ENCODE peak calls at places on chromosomes 5 and 9, in seven cellular contexts. Y is HCT116, E is IMR-90, W is vagina, N is uterus, V is transverse colon, O is endothelial cell of umbilical vein. I is an unnamed sample. For H3K4me1, the result is how much of the 10 kb centered on the place peaks cover.

GRCh38 chr9:133048595-133048994 is 13.2 kb upstream of the CEL start:
- DNase-seq in Y (peak), E (peak), W (no peak), N (no peak), V (peak), O (peak), I (peak)

GRCh38 chr5:124828731-124829130 is 82.3 kb upstream of the ZNF608 start:
- DNase-seq in Y (no peak), E (no peak), W (no peak), N (no peak), V (no peak), O (no peak), I (no peak)

GRCh38 chr5:151661968-151662732 is 24.6 kb downstream of the SPARC start:
- DNase-seq in Y (no peak), E (no peak), W (no peak), N (no peak), V (no peak), O (peak), I (no peak)

GRCh38 chr5:14513266-14513665 is 68.3 kb upstream of the OTULINL start:
- DNase-seq in Y (no peak), E (peak), W (no peak), N (no peak), V (peak), O (no peak), I (no peak)

GRCh38 chr5:155092318-155092717 is 78.8 kb downstream of the KIF4B start:
- DNase-seq in Y (no peak), E (no peak), W (no peak), N (no peak), V (no peak), O (peak), I (no peak)

GRCh38 chr9:101508203-101508602 is 25.4 kb upstream of the RNF20 start:
- DNase-seq in Y (no peak), E (peak), W (no peak), N (no peak), V (no peak), O (no peak), I (no peak)

GRCh38 chr5:39783756-39784421 is 359.1 kb upstream of the DAB2 start:
- DNase-seq in Y (no peak), E (peak), W (no peak), N (no peak), V (no peak), O (no peak), I (no peak)

GRCh38 chr9:69609156-69609555 is 63.0 kb downstream of the APBA1 start:
- DNase-seq in Y (no peak), E (no peak), W (no peak), N (no peak), V (no peak), O (no peak), I (no peak)

GRCh38 chr5:14830210-14831005 is 41.2 kb downstream of the ANKH start:
- DNase-seq in Y (no peak), E (no peak), W (no peak), N (no peak), V (no peak), O (peak), I (no peak)

GRCh38 chr5:75507841-75508240 is 3.6 kb downstream of the CERT1 start:
- DNase-seq in Y (no peak), E (no peak), W (no peak), N (no peak), V (no peak), O (no peak), I (no peak)

GRCh38 chr5:166992874-166993722 is 1298.3 kb upstream of the WWC1 start:
- DNase-seq in Y (no peak), E (no peak), W (no peak), N (no peak), V (no peak), O (no peak), I (no peak)

GRCh38 chr5:57488308-57488955 is 5.8 kb upstream of the ACTBL2 start:
- DNase-seq in Y (no peak), E (peak), W (no peak), N (no peak), V (no peak), O (peak), I (no peak)

GRCh38 chr5:112525217-112525616 is 106.1 kb upstream of the EPB41L4A start:
- DNase-seq in Y (no peak), E (no peak), W (no peak), N (no peak), V (no peak), O (no peak), I (no peak)

GRCh38 chr9:136546697-136547481 is 1.0 kb upstream of the NOTCH1 start:
- DNase-seq in Y (no peak), E (peak), W (no peak), N (peak), V (peak), O (peak), I (peak)

GRCh38 chr9:131618071-131618479 is 72.8 kb downstream of the PRRT1B start:
- DNase-seq in Y (no peak), E (no peak), W (no peak), N (no peak), V (no peak), O (peak), I (no peak)

GRCh38 chr5:93532370-93532769 is 48.6 kb downstream of the NR2F1-AS1 start:
- DNase-seq in Y (no peak), E (peak), W (no peak), N (peak), V (peak), O (peak), I (peak)

GRCh38 chr9:86637515-86637914 is 283.3 kb upstream of the TUT7 start:
- DNase-seq in Y (no peak), E (peak), W (no peak), N (peak), V (no peak), O (peak), I (peak)

GRCh38 chr5:10220253-10220652 is 29.4 kb downstream of the ATPSCKMT start:
- DNase-seq in Y (no peak), E (no peak), W (no peak), N (no peak), V (no peak), O (no peak), I (no peak)

GRCh38 chr9:93600504-93600903 is 24.1 kb downstream of the PHF2 start:
- DNase-seq in Y (no peak), E (no peak), W (peak), N (no peak), V (peak), O (no peak), I (no peak)

GRCh38 chr9:1429328-1429727 is 379.2 kb downstream of the DMRT2 start:
- DNase-seq in Y (no peak), E (no peak), W (no peak), N (no peak), V (peak), O (no peak), I (no peak)

DNA sequence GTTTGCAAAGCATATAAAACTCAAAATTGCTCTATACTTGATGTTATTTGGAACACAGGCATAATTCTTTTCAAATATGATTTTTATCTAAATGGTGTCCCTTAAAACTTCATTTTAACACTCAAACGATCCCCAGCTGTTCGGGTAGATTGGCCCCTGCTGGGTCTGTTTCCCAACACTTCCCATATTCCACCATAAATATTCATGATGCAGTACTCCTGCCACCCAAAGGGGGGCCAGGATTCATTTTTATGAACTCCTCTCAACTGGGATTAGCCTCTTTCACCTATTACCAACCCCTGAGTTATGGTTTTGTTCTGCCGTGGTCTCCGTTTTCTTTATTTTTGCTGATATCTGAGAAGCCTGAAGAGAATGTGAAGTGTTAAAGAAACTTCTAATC is 383.9 kb downstream of the DMRT2 start:
- DNase-seq in Y (no peak), E (no peak), W (no peak), N (no peak), V (no peak), O (no peak), I (no peak)
- TF ChIP-seq CTCF in Y (peak), E (no peak), W (no peak), N (no peak), V (peak), O (no peak), I (no peak)

DNA sequence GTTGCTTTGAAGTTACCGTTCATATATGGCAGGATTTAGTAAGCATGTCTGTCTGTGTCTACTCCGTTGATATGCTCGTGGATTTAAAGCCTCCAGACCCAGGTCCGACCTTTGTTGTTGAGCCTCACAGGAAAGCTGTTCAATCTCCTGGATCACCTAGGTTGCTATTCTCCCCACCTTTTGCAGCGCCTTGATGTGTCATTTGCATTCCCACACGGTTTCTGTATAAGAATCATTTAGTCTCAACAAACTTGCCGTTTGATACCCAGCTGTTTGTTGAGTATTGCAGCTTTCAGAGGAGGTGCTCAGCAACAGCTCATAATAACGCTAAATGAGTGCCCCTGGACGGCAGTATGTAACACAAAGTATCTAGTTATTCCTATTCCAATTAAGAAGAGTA is 1.2 kb upstream of the ADGRV1 start:
- DNase-seq in Y (no peak), E (no peak), W (no peak), N (no peak), V (no peak), O (no peak), I (no peak)
- H3K4me1 ChIP-seq in Y (under half), E (under half), W (under half), N (under half), V (under half), O (under half), I (under half)

DNA sequence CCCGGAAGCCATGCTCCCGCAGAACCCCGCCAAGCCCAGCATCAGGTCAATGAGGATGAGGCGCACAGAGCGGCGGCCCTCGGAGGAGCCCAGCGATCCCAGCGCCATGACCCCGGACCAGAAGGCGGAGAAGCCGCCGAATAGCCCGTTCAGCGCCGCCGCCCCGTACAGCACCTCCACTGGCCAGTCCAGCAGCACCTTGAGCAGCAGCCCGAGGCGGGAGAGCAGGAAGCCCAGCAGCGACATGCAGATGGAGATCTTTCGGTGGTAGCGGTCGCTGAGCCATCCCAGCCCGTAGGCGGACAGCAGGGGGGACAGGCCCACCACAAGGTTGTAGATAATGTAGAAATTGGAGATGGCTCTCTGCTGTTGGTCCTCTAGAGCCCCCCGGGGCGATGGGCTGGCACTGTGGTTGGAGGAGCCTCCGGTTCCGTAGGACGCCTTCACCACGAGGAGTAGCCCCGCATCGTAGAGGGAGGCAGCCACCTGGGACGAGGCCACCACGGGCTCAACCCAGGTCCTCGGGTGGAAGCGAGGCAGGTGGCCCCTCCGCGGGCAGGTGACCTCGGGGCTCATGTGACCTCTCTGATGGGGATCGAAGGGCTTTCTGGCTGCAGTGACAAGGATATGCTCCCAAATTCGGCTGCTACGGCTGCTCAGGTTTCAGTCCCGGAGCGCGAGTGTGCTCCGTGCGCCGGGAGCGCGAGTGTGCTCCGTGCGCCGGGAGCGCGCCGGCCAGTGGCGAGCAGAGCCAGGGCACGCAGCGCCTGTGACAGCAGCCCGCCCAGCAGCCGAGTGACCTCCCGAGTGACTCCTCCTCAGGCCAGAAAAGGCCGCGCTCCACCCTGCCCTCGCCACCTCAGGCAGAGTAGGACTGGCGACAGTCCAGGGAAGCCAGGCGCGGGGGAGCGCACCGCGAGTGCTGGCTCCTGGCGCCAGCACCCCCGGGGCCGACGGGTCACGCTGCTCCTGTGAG is at the start of gene SLC46A2:
- DNase-seq in Y (no peak), E (no peak), W (no peak), N (no peak), V (no peak), O (no peak), I (peak)
- TF ChIP-seq CTCF in Y (no peak), E (no peak), W (no peak), N (no peak), V (no peak), O (no peak), I (no peak)

DNA sequence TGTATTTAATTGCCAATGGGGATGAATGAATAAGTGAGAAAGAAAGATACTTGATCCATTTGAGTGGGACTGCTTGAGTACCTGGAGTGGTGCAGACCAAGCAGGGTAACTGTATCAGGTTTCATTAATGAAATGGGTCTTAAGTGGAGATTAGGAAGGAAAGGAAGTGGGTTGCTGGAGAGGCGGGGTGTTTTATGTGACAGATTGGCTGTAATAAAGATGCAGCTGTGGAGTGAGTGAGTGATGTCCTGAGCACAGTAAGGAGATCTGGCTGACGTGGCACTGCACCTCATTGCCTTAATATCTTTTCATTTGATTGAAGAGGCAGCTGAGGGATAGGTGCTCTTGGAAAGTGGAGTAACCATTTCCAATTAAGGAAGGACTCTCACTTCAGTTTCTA is 161.0 kb upstream of the CCDC152 start:
- DNase-seq in Y (no peak), E (no peak), W (no peak), N (no peak), V (no peak), O (no peak), I (no peak)
- H3K4me1 ChIP-seq in Y (under half), E (under half), W (under half), N (under half), V (under half), O (under half), I (under half)

DNA sequence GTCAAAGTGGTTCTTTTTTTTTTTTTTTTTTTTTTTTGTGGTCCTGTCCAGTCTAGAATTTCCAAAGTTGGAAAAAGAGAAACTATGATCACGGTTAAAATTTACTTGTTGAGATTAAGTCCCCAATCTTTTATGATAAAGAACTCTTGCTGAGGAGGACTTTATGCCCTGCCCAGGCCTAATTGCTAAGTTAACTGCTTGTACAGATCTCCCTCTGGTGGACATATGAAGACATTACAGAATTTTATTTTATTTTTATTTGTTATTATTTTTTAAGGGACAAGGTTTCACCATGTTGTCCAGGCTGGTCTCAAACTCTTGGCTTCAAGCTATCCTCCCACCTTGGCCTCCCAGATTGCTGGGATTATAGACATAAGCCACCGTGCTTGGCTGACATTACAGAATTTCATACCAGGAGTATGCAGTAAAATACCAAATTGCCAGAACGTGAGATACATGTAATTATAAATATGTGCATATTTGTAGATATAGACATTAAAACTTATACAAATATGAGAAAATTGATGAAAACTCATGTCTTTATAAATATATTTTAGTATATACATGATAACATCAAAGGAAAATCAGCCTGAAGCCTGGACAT is 91.2 kb downstream of the RFK start:
- DNase-seq in Y (peak), E (peak), W (no peak), N (no peak), V (no peak), O (peak), I (no peak)
- TF ChIP-seq CTCF in Y (peak), E (peak), W (peak), N (peak), V (peak), O (peak), I (peak)

I was measured in adrenal gland.